ENCODE peak calls at places on chromosomes 16 and 17, in seven cellular contexts. E is lower leg skin, S is PC-3, X is kidney, K is stomach, H is DND-41, D is astrocyte of the spinal cord. Q is an unnamed sample.

GRCh38 chr16:3171855-3172593 is 16.0 kb upstream of the OR1F1 start:
- DNase-seq in E (no peak), S (no peak), X (peak), K (no peak), H (no peak), D (no peak), Q (no peak)

GRCh38 chr16:46638947-46639925 is 18.1 kb upstream of the SHCBP1 start:
- DNase-seq in E (no peak), S (peak), X (no peak), K (no peak), H (no peak), D (peak), Q (no peak)

GRCh38 chr17:58112970-58113631 is 29.9 kb downstream of the DYNLL2 start:
- DNase-seq in E (peak), S (peak), X (peak), K (peak), H (peak), D (peak), Q (peak)

GRCh38 chr16:61862221-61862620 is 174.0 kb downstream of the CDH8 start:
- DNase-seq in E (no peak), S (no peak), X (no peak), K (no peak), H (no peak), D (no peak), Q (no peak)

GRCh38 chr17:62091804-62092203 is 26.7 kb upstream of the MED13 start:
- DNase-seq in E (no peak), S (no peak), X (no peak), K (no peak), H (no peak), D (no peak), Q (no peak)

GRCh38 chr17:20114466-20114865 is 105.3 kb downstream of the SPECC1 start:
- DNase-seq in E (no peak), S (peak), X (no peak), K (no peak), H (no peak), D (peak), Q (no peak)

GRCh38 chr17:73586153-73586906 is 57.9 kb downstream of the SDK2 start:
- DNase-seq in E (no peak), S (no peak), X (no peak), K (no peak), H (no peak), D (no peak), Q (no peak)

GRCh38 chr17:81543339-81543675 is 8.8 kb downstream of the FAAP100 start:
- DNase-seq in E (no peak), S (no peak), X (no peak), K (no peak), H (no peak), D (no peak), Q (no peak)

GRCh38 chr17:17659340-17659739 is 21.9 kb upstream of the RAI1 start:
- DNase-seq in E (no peak), S (no peak), X (peak), K (no peak), H (no peak), D (no peak), Q (no peak)

GRCh38 chr16:10964039-10964890 is 19.9 kb downstream of the CLEC16A start:
- DNase-seq in E (peak), S (peak), X (peak), K (peak), H (peak), D (peak), Q (peak)

GRCh38 chr16:47965439-47965838 is 190.4 kb downstream of the ABCC12 start:
- DNase-seq in E (no peak), S (no peak), X (no peak), K (no peak), H (no peak), D (peak), Q (no peak)

GRCh38 chr16:66036775-66037715 is 329.4 kb upstream of the CDH5 start:
- DNase-seq in E (peak), S (no peak), X (no peak), K (no peak), H (no peak), D (peak), Q (no peak)

GRCh38 chr17:81851423-81851822 is 8.9 kb downstream of the P4HB start:
- DNase-seq in E (no peak), S (no peak), X (no peak), K (no peak), H (no peak), D (no peak), Q (no peak)

GRCh38 chr16:81238296-81239011 is at the start of gene BCO1:
- DNase-seq in E (no peak), S (peak), X (no peak), K (peak), H (no peak), D (peak), Q (no peak)

GRCh38 chr16:82682757-82683156 is 56.0 kb downstream of the CDH13 start:
- DNase-seq in E (no peak), S (no peak), X (no peak), K (no peak), H (no peak), D (no peak), Q (no peak)

GRCh38 chr17:45794840-45795239 is 10.7 kb downstream of the CRHR1 start:
- DNase-seq in E (no peak), S (peak), X (no peak), K (no peak), H (no peak), D (no peak), Q (no peak)
- TF ChIP-seq CTCF in E (no peak), S (peak), X (no peak), K (no peak), H (no peak), D (no peak), Q (no peak)

GRCh38 chr16:2025878-2026460 is 733 bp upstream of the NHERF2 start:
- DNase-seq in E (no peak), S (no peak), X (peak), K (no peak), H (no peak), D (no peak), Q (no peak)
- H3K4me3 ChIP-seq in E (no peak), S (peak), X (peak), K (peak), H (no peak), D (no peak), Q (peak)

GRCh38 chr17:4514779-4515178 is 16.1 kb downstream of the SPNS2 start:
- DNase-seq in E (no peak), S (no peak), X (no peak), K (no peak), H (no peak), D (no peak), Q (no peak)

GRCh38 chr17:4512156-4513112 is 13.8 kb downstream of the SPNS2 start:
- DNase-seq in E (no peak), S (no peak), X (no peak), K (no peak), H (no peak), D (no peak), Q (no peak)

GRCh38 chr17:4511199-4511932 is 12.7 kb downstream of the SPNS2 start:
- DNase-seq in E (no peak), S (no peak), X (no peak), K (no peak), H (no peak), D (no peak), Q (no peak)

GRCh38 chr17:4514206-4514605 is 15.5 kb downstream of the SPNS2 start:
- DNase-seq in E (no peak), S (peak), X (no peak), K (peak), H (no peak), D (no peak), Q (no peak)

GRCh38 chr17:4513113-4514032 is 14.7 kb downstream of the SPNS2 start:
- DNase-seq in E (no peak), S (peak), X (no peak), K (no peak), H (no peak), D (no peak), Q (no peak)
- TF ChIP-seq CTCF in E (no peak), S (no peak), X (no peak), K (no peak), H (no peak), D (no peak), Q (no peak)

GRCh38 chr16:87949071-87949744 is 2.0 kb upstream of the BANP start:
- DNase-seq in E (no peak), S (no peak), X (peak), K (no peak), H (no peak), D (no peak), Q (no peak)

GRCh38 chr16:87946596-87947350 is 4.5 kb upstream of the BANP start:
- DNase-seq in E (no peak), S (no peak), X (peak), K (no peak), H (no peak), D (no peak), Q (no peak)

GRCh38 chr16:87948119-87948545 is 3.1 kb upstream of the BANP start:
- DNase-seq in E (no peak), S (no peak), X (peak), K (no peak), H (no peak), D (no peak), Q (no peak)

GRCh38 chr16:87948735-87949070 is 2.5 kb upstream of the BANP start:
- DNase-seq in E (no peak), S (no peak), X (peak), K (no peak), H (no peak), D (no peak), Q (no peak)

GRCh38 chr16:87947356-87948118 is 3.7 kb upstream of the BANP start:
- DNase-seq in E (no peak), S (no peak), X (peak), K (no peak), H (no peak), D (no peak), Q (no peak)
- H3K4me3 ChIP-seq in E (no peak), S (no peak), X (peak), K (no peak), H (no peak), D (no peak), Q (no peak)

GRCh38 chr17:48641541-48642058 is 15.4 kb upstream of the HOXB9 start:
- DNase-seq in E (no peak), S (no peak), X (no peak), K (no peak), H (no peak), D (no peak), Q (no peak)
- TF ChIP-seq CTCF in E (no peak), S (no peak), X (no peak), K (no peak), H (no peak), D (no peak), Q (no peak)

Q was measured in CD8-positive, alpha-beta T cell.